ENCODE peak calls at places on chromosomes 1 and 21, in six cellular contexts. X is psoas muscle; E is astrocyte of the cerebellum; U is neural progenitor cell; M is stomach; T is CD4-positive, alpha-beta memory T cell. W is an unnamed sample.

GRCh38 chr1:41313661-41314131 is 47.5 kb upstream of the FOXO6 start:
- DNase-seq in X (no peak), M (no peak), T (no peak), U (peak), E (no peak), W (peak)

GRCh38 chr21:45508607-45509565 is 33.4 kb downstream of the SLC19A1 start:
- DNase-seq in T (no peak), U (peak), E (no peak), X (peak), M (no peak), W (no peak)

GRCh38 chr1:235426143-235426542 is 58.9 kb downstream of the TBCE start:
- DNase-seq in T (no peak), M (no peak), U (no peak), E (no peak), X (no peak), W (no peak)

GRCh38 chr1:109993885-109994284 is 9.3 kb downstream of the AHCYL1 start:
- DNase-seq in X (no peak), M (peak), U (no peak), E (no peak), T (no peak), W (no peak)

GRCh38 chr1:3668585-3669300 is 16.4 kb downstream of the TP73 start:
- DNase-seq in E (no peak), T (no peak), X (peak), M (peak), U (no peak), W (no peak)

GRCh38 chr1:28313710-28314510 is 14.9 kb upstream of the MED18 start:
- DNase-seq in T (no peak), E (no peak), X (peak), M (peak), U (no peak), W (no peak)

GRCh38 chr1:109191377-109191776 is 22.3 kb upstream of the SARS1 start:
- DNase-seq in M (no peak), E (no peak), T (no peak), X (no peak), U (peak), W (no peak)

GRCh38 chr1:27884182-27884954 is 12.0 kb downstream of the THEMIS2 start:
- DNase-seq in E (no peak), M (no peak), U (no peak), T (no peak), X (no peak), W (no peak)

GRCh38 chr1:94580367-94581115 is 39.0 kb upstream of the F3 start:
- DNase-seq in U (no peak), E (no peak), X (no peak), M (no peak), T (no peak), W (no peak)

GRCh38 chr1:109643385-109644230 is 12.3 kb upstream of the GSTM4 start:
- DNase-seq in X (peak), U (peak), M (peak), E (no peak), T (peak), W (peak)

GRCh38 chr1:77222496-77222895 is 3.3 kb upstream of the PIGK start:
- DNase-seq in E (no peak), M (no peak), U (no peak), T (no peak), X (no peak), W (no peak)

GRCh38 chr21:42775891-42776290 is 103.4 kb downstream of the WDR4 start:
- DNase-seq in T (no peak), E (no peak), U (no peak), M (no peak), X (no peak), W (no peak)

GRCh38 chr1:172431721-172432192 is 11.3 kb downstream of the C1orf105 start:
- DNase-seq in U (no peak), E (no peak), T (peak), X (no peak), M (peak), W (no peak)

GRCh38 chr1:236560213-236560771 is 36.5 kb downstream of the LGALS8 start:
- DNase-seq in M (no peak), U (peak), X (no peak), E (no peak), T (no peak), W (no peak)

GRCh38 chr1:115237507-115237906 is 100.5 kb downstream of the NGF start:
- DNase-seq in X (no peak), U (no peak), M (no peak), E (no peak), T (no peak), W (no peak)

GRCh38 chr1:210231846-210232523 is 611 bp upstream of the SERTAD4 start:
- DNase-seq in X (no peak), U (no peak), T (no peak), E (no peak), M (no peak), W (no peak)

GRCh38 chr21:21463456-21463855 is 465.2 kb downstream of the NCAM2 start:
- DNase-seq in E (no peak), U (no peak), M (no peak), T (no peak), X (no peak), W (no peak)

GRCh38 chr1:203368624-203369451 is 17.9 kb upstream of the FMOD start:
- DNase-seq in E (no peak), T (no peak), M (no peak), X (peak), U (no peak), W (no peak)

GRCh38 chr1:187689137-187689536 is 860.4 kb downstream of the PLA2G4A start:
- DNase-seq in U (no peak), E (peak), M (peak), X (no peak), T (no peak), W (no peak)

GRCh38 chr1:17719874-17720273 is 35.3 kb upstream of the ACTL8 start:
- DNase-seq in T (no peak), X (no peak), U (no peak), M (no peak), E (no peak), W (no peak)

GRCh38 chr1:80533775-80534314 is 1266.9 kb upstream of the ADGRL2 start:
- DNase-seq in E (no peak), U (no peak), X (no peak), T (no peak), M (no peak), W (no peak)

GRCh38 chr1:93579891-93580290 is 101.7 kb downstream of the BCAR3 start:
- DNase-seq in E (peak), M (peak), X (peak), T (no peak), U (no peak), W (no peak)

GRCh38 chr1:198937231-198938031 is 298.6 kb downstream of the PTPRC start:
- DNase-seq in M (no peak), X (no peak), U (peak), T (peak), E (peak), W (peak)

GRCh38 chr1:19361231-19362147 is 49.4 kb downstream of the SLC66A1 start:
- DNase-seq in T (no peak), E (no peak), U (no peak), M (no peak), X (no peak), W (peak)

GRCh38 chr1:119827010-119827409 is 15.8 kb upstream of the REG4 start:
- DNase-seq in X (no peak), U (peak), T (no peak), M (no peak), E (no peak), W (peak)
- H3K4me3 ChIP-seq in X (no peak), U (no peak), T (no peak), M (no peak), E (no peak), W (no peak)

GRCh38 chr21:14273736-14274538 is 58.0 kb downstream of the RBM11 start:
- DNase-seq in E (no peak), X (peak), U (peak), T (no peak), M (peak), W (no peak)
- H3K4me3 ChIP-seq in E (no peak), X (peak), U (peak), T (no peak), M (peak), W (no peak)

DNA sequence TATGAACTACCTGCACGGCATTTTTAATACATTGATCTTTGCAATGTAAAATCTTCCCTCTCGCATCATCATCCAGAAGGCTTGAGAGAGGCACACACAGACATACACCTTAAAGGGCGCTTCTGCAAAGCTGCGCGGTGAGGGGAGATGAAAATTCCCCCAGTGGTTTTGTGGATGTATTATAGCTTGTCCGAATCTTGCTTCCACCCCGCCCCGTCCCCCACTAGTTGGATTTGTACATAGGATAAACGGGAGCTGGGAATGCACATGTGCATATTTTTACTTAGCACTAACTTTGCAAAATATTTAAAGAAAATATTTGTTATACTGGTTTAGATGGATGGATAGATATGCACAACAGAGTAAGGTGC is 542 bp upstream of the ASTN1 start:
- DNase-seq in M (no peak), E (no peak), T (no peak), X (no peak), U (no peak), W (no peak)
- H3K4me3 ChIP-seq in M (peak), E (peak), T (no peak), X (no peak), U (peak), W (no peak)

GRCh38 chr1:1063945-1064831 is 9.9 kb downstream of the RNF223 start:
- DNase-seq in U (peak), T (peak), M (peak), E (peak), X (peak), W (no peak)

GRCh38 chr1:1061682-1062363 is 12.3 kb downstream of the RNF223 start:
- DNase-seq in M (no peak), U (peak), X (no peak), T (no peak), E (no peak), W (no peak)

GRCh38 chr1:1062364-1063163 is 11.5 kb downstream of the RNF223 start:
- DNase-seq in E (no peak), M (no peak), T (no peak), U (peak), X (no peak), W (no peak)

GRCh38 chr1:1065265-1065939 is 8.7 kb downstream of the RNF223 start:
- DNase-seq in E (no peak), T (no peak), X (no peak), U (no peak), M (no peak), W (no peak)

DNA sequence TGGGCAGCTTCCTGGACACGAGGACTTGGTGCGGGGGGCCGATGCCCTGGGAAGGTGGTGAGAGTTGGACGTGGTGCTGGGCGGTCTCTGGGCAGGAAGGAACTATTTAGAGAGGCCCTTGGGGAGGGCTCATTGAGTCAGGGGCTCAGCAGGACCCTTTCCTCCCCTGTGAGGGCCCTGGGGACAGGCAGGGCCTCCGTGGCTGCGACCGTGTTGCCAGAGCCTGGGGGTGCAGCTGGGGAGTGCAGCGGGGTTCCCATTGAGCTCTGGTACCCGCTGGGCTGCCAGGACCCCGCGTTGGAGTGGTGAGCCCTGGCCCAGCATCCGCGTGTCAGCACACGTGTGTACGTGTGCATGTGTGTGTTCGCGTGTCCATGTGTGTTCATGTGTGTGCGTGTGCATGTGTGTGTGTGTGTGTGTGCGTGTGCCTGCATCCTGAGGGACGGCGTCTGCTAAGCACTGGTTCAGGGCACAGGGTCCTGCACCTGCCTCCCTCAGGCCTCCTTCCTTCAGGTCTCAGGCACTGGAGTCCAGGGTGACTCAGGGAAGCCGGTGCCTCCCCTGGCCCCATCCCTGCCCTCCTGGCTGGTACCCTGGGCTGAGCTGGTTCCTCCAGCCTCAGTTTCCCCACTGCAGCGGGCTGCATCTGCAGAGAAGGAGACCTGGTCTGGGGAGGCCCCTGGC is 10.7 kb downstream of the RNF223 start:
- DNase-seq in M (no peak), X (no peak), T (no peak), E (no peak), U (no peak), W (no peak)
- H3K4me3 ChIP-seq in M (peak), X (no peak), T (no peak), E (no peak), U (no peak), W (no peak)

DNA sequence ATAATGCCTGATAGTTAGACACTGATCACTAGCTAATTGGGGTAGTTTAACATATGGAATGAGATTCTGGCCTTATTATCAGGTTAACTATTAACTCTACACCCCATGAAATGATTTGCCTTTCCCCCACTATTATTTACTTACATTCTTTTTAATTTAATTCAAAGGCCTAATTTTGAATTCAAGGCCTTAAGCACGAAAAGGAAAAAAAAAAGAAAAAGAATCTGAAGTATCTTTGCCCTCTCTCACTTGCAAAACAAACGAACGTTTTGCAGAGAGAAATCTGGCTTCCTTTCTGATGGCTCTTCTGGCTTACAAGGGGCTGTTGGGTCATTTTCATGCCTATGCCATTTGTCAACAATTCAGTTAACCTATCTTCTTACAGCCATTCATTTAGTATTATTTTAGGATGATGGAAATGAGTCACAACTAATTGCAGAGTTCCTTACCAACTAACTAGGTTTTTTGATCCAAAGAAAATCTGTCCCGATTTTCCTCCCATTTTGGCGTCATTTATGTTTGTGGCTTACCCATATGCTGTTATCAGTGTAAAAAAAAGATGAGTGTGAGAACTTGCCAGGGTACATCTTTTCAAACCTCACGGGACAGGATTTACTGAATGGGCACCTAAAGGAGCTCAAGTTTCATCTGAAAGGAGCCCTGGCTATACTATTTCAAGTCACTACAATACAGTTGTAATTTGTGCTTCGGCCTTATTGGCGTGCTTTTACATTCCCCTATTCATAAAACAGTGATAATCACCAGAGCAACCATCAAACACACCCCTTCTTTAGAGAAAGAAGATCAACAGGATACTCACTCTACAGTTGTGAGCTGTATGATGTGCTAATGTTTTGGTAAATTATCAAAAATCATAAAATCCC is 1.9 kb upstream of the ERRFI1 start:
- DNase-seq in U (no peak), E (no peak), T (no peak), M (no peak), X (no peak), W (no peak)
- H3K4me3 ChIP-seq in U (no peak), E (peak), T (no peak), M (peak), X (peak), W (no peak)

W was measured in Jurkat, Clone E6-1.